ENCODE peak calls at places on chromosomes 7 and 10, in eight cellular contexts. One of them, this sample, is unnamed.

GRCh38 chr10:98321203-98321780 is 53.3 kb upstream of the LOXL4 start:
- DNase-seq in heart right ventricle: no peak
- DNase-seq in BJ: no peak
- DNase-seq in body of pancreas: no peak
- DNase-seq in right lobe of liver: no peak
- DNase-seq in PC-9: no peak
- DNase-seq in astrocyte: no peak
- DNase-seq in breast epithelium: no peak
- DNase-seq in this sample: no peak

GRCh38 chr10:94524146-94524545 is 21.4 kb upstream of the HELLS start:
- DNase-seq in heart right ventricle: no peak
- DNase-seq in astrocyte: peak
- DNase-seq in BJ: no peak
- DNase-seq in right lobe of liver: no peak
- DNase-seq in PC-9: no peak
- DNase-seq in breast epithelium: no peak
- DNase-seq in body of pancreas: no peak
- DNase-seq in this sample: no peak

GRCh38 chr10:93712593-93712992 is 10.2 kb upstream of the FRA10AC1 start:
- DNase-seq in astrocyte: no peak
- DNase-seq in PC-9: no peak
- DNase-seq in body of pancreas: no peak
- DNase-seq in right lobe of liver: no peak
- DNase-seq in breast epithelium: no peak
- DNase-seq in heart right ventricle: no peak
- DNase-seq in BJ: no peak
- DNase-seq in this sample: no peak

GRCh38 chr10:70786799-70787415 is 1.7 kb upstream of the TBATA start:
- DNase-seq in PC-9: no peak
- DNase-seq in body of pancreas: no peak
- DNase-seq in breast epithelium: no peak
- DNase-seq in BJ: no peak
- DNase-seq in heart right ventricle: no peak
- DNase-seq in right lobe of liver: no peak
- DNase-seq in astrocyte: peak
- DNase-seq in this sample: peak

GRCh38 chr7:8260871-8261707 is 878 bp downstream of the ICA1 start:
- DNase-seq in PC-9: peak
- DNase-seq in BJ: no peak
- DNase-seq in right lobe of liver: peak
- DNase-seq in heart right ventricle: peak
- DNase-seq in astrocyte: no peak
- DNase-seq in body of pancreas: peak
- DNase-seq in breast epithelium: peak
- DNase-seq in this sample: peak

GRCh38 chr7:802500-803242 is 29.6 kb upstream of the SUN1 start:
- DNase-seq in heart right ventricle: no peak
- DNase-seq in PC-9: no peak
- DNase-seq in breast epithelium: no peak
- DNase-seq in right lobe of liver: no peak
- DNase-seq in astrocyte: no peak
- DNase-seq in body of pancreas: no peak
- DNase-seq in BJ: no peak
- DNase-seq in this sample: no peak

GRCh38 chr7:100914879-100915442 is 19.3 kb upstream of the ACHE start:
- DNase-seq in astrocyte: no peak
- DNase-seq in heart right ventricle: no peak
- DNase-seq in body of pancreas: no peak
- DNase-seq in right lobe of liver: no peak
- DNase-seq in breast epithelium: no peak
- DNase-seq in PC-9: no peak
- DNase-seq in BJ: no peak
- DNase-seq in this sample: peak

GRCh38 chr7:123658023-123658422 is 2.4 kb downstream of the LMOD2 start:
- DNase-seq in PC-9: no peak
- DNase-seq in astrocyte: no peak
- DNase-seq in right lobe of liver: no peak
- DNase-seq in body of pancreas: no peak
- DNase-seq in BJ: no peak
- DNase-seq in heart right ventricle: no peak
- DNase-seq in breast epithelium: no peak
- DNase-seq in this sample: no peak

GRCh38 chr7:55484834-55485233 is 87.5 kb downstream of the VOPP1 start:
- DNase-seq in breast epithelium: no peak
- DNase-seq in right lobe of liver: no peak
- DNase-seq in astrocyte: no peak
- DNase-seq in heart right ventricle: no peak
- DNase-seq in PC-9: no peak
- DNase-seq in BJ: no peak
- DNase-seq in body of pancreas: no peak
- DNase-seq in this sample: no peak

GRCh38 chr7:92641921-92642511 is 51.8 kb upstream of the FAM133B start:
- DNase-seq in breast epithelium: no peak
- DNase-seq in PC-9: no peak
- DNase-seq in BJ: no peak
- DNase-seq in astrocyte: peak
- DNase-seq in right lobe of liver: no peak
- DNase-seq in body of pancreas: no peak
- DNase-seq in heart right ventricle: no peak
- DNase-seq in this sample: peak

GRCh38 chr10:84404783-84405182 is 76.4 kb downstream of the CCSER2 start:
- DNase-seq in heart right ventricle: no peak
- DNase-seq in body of pancreas: no peak
- DNase-seq in BJ: no peak
- DNase-seq in PC-9: no peak
- DNase-seq in astrocyte: no peak
- DNase-seq in right lobe of liver: no peak
- DNase-seq in breast epithelium: no peak
- DNase-seq in this sample: no peak

GRCh38 chr10:32246685-32247084 is 100.3 kb downstream of the EPC1 start:
- DNase-seq in PC-9: no peak
- DNase-seq in BJ: no peak
- DNase-seq in astrocyte: no peak
- DNase-seq in heart right ventricle: no peak
- DNase-seq in body of pancreas: no peak
- DNase-seq in right lobe of liver: no peak
- DNase-seq in breast epithelium: no peak
- DNase-seq in this sample: no peak

GRCh38 chr10:34781709-34782108 is 33.4 kb downstream of the PARD3 start:
- DNase-seq in heart right ventricle: no peak
- DNase-seq in right lobe of liver: no peak
- DNase-seq in body of pancreas: no peak
- DNase-seq in astrocyte: no peak
- DNase-seq in BJ: no peak
- DNase-seq in PC-9: no peak
- DNase-seq in breast epithelium: no peak
- DNase-seq in this sample: no peak

GRCh38 chr10:60338002-60338564 is 51.6 kb downstream of the ANK3 start:
- DNase-seq in body of pancreas: no peak
- DNase-seq in astrocyte: no peak
- DNase-seq in right lobe of liver: no peak
- DNase-seq in heart right ventricle: no peak
- DNase-seq in BJ: no peak
- DNase-seq in PC-9: no peak
- DNase-seq in breast epithelium: no peak
- DNase-seq in this sample: no peak

GRCh38 chr10:43822509-43823236 is 174.0 kb upstream of the ZNF32 start:
- DNase-seq in right lobe of liver: no peak
- DNase-seq in body of pancreas: no peak
- DNase-seq in PC-9: no peak
- DNase-seq in heart right ventricle: no peak
- DNase-seq in BJ: no peak
- DNase-seq in breast epithelium: no peak
- DNase-seq in astrocyte: no peak
- DNase-seq in this sample: no peak

GRCh38 chr7:94129443-94130140 is 125.4 kb upstream of the BET1 start:
- DNase-seq in right lobe of liver: no peak
- DNase-seq in PC-9: no peak
- DNase-seq in heart right ventricle: no peak
- DNase-seq in body of pancreas: no peak
- DNase-seq in breast epithelium: no peak
- DNase-seq in astrocyte: peak
- DNase-seq in BJ: peak
- DNase-seq in this sample: peak

GRCh38 chr10:12925845-12926244 is 75.7 kb downstream of the CCDC3 start:
- DNase-seq in right lobe of liver: no peak
- DNase-seq in BJ: no peak
- DNase-seq in breast epithelium: no peak
- DNase-seq in PC-9: no peak
- DNase-seq in astrocyte: no peak
- DNase-seq in body of pancreas: no peak
- DNase-seq in heart right ventricle: no peak
- DNase-seq in this sample: no peak

GRCh38 chr10:132636358-132636757 is 98.8 kb downstream of the INPP5A start:
- DNase-seq in body of pancreas: no peak
- DNase-seq in BJ: no peak
- DNase-seq in heart right ventricle: no peak
- DNase-seq in right lobe of liver: no peak
- DNase-seq in PC-9: no peak
- DNase-seq in astrocyte: no peak
- DNase-seq in breast epithelium: no peak
- DNase-seq in this sample: no peak

GRCh38 chr10:132637477-132638129 is 100.0 kb downstream of the INPP5A start:
- DNase-seq in body of pancreas: no peak
- DNase-seq in astrocyte: peak
- DNase-seq in heart right ventricle: no peak
- DNase-seq in BJ: no peak
- DNase-seq in breast epithelium: no peak
- DNase-seq in PC-9: peak
- DNase-seq in right lobe of liver: no peak
- DNase-seq in this sample: peak

GRCh38 chr10:132639470-132639869 is 101.9 kb downstream of the INPP5A start:
- DNase-seq in body of pancreas: no peak
- DNase-seq in astrocyte: no peak
- DNase-seq in PC-9: no peak
- DNase-seq in BJ: no peak
- DNase-seq in breast epithelium: no peak
- DNase-seq in right lobe of liver: no peak
- DNase-seq in heart right ventricle: no peak
- DNase-seq in this sample: no peak

GRCh38 chr10:132640326-132641125 is 102.9 kb downstream of the INPP5A start:
- DNase-seq in astrocyte: no peak
- DNase-seq in breast epithelium: no peak
- DNase-seq in body of pancreas: no peak
- DNase-seq in BJ: no peak
- DNase-seq in right lobe of liver: no peak
- DNase-seq in heart right ventricle: no peak
- DNase-seq in PC-9: no peak
- DNase-seq in this sample: no peak

DNA sequence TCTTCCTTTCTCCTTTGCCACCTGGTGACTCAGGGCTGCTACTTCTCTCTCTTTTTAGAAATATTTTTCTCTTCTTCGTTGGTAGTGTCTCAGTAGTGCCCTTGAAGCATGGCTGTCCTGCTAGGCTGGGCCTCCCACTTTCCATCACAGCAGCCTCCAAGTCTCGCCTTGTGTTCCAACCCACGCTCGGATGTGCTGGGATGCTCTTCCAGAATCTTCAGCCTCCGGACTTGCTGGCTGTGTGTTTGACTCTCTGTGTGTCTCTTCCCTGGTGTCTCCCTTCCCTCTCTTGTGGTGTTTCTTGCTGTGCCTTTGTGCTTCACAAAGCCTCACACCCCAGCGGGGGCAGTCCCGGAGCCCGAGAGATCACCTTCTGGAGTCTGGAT is 100.5 kb downstream of the INPP5A start:
- DNase-seq in breast epithelium: no peak
- DNase-seq in BJ: no peak
- DNase-seq in PC-9: no peak
- DNase-seq in heart right ventricle: no peak
- DNase-seq in body of pancreas: no peak
- DNase-seq in astrocyte: no peak
- DNase-seq in right lobe of liver: no peak
- DNase-seq in this sample: no peak
- TF ChIP-seq CTCF in breast epithelium: no peak
- TF ChIP-seq CTCF in BJ: no peak
- TF ChIP-seq CTCF in PC-9: peak
- TF ChIP-seq CTCF in heart right ventricle: no peak
- TF ChIP-seq CTCF in body of pancreas: no peak
- TF ChIP-seq CTCF in astrocyte: no peak
- TF ChIP-seq CTCF in right lobe of liver: no peak
- TF ChIP-seq CTCF in this sample: no peak

DNA sequence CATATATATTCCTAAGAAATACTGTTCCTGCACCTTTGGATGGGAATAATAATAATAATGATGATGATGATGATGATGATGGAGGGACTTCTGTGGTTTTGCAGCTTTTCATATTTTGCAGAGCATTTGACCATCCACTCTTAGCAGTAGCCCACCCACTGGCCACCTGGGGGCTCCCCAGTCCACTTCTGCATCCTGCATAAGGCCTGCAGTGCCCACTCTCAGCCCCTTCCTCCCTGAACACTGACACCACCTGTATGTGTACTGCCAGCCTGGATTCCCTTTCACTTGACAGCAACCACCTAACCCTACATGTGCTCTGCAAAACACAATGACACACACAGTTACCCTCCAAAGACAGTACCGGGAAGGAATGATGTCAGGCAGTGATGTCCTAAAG is 131.4 kb downstream of the ADAM12 start:
- DNase-seq in BJ: no peak
- DNase-seq in PC-9: no peak
- DNase-seq in breast epithelium: no peak
- DNase-seq in astrocyte: no peak
- DNase-seq in heart right ventricle: no peak
- DNase-seq in body of pancreas: no peak
- DNase-seq in right lobe of liver: no peak
- DNase-seq in this sample: no peak
- TF ChIP-seq CTCF in BJ: no peak
- TF ChIP-seq CTCF in PC-9: no peak
- TF ChIP-seq CTCF in breast epithelium: no peak
- TF ChIP-seq CTCF in astrocyte: peak
- TF ChIP-seq CTCF in heart right ventricle: no peak
- TF ChIP-seq CTCF in body of pancreas: no peak
- TF ChIP-seq CTCF in right lobe of liver: no peak
- TF ChIP-seq CTCF in this sample: no peak

DNA sequence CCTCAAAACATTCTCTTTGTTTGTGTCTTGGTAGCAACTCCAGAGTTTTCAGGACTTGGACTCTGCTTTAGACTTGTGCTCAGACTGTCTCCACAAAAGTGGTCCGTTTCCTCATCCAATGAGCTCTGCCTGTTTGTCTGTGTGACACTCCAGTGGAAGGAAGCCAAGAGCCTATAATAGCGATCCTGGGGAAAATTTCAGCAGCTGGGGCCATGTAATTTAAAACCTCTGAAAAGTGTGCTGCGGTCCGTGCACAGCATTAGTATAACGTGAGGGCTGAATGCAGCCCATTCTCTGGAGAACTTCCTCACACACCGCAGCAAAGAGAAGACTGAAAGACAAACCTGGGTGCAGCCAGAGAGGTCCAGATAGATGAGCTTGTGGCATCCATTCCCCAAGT is at the start of gene LRRC17:
- DNase-seq in PC-9: no peak
- DNase-seq in breast epithelium: no peak
- DNase-seq in right lobe of liver: no peak
- DNase-seq in heart right ventricle: peak
- DNase-seq in astrocyte: peak
- DNase-seq in BJ: no peak
- DNase-seq in body of pancreas: no peak
- DNase-seq in this sample: no peak
- TF ChIP-seq CTCF in PC-9: no peak
- TF ChIP-seq CTCF in breast epithelium: no peak
- TF ChIP-seq CTCF in right lobe of liver: no peak
- TF ChIP-seq CTCF in heart right ventricle: no peak
- TF ChIP-seq CTCF in astrocyte: no peak
- TF ChIP-seq CTCF in BJ: no peak
- TF ChIP-seq CTCF in body of pancreas: no peak
- TF ChIP-seq CTCF in this sample: no peak

GRCh38 chr10:49393757-49394156 is 2.1 kb downstream of the DRGX start:
- DNase-seq in heart right ventricle: no peak
- DNase-seq in PC-9: no peak
- DNase-seq in astrocyte: no peak
- DNase-seq in BJ: no peak
- DNase-seq in right lobe of liver: no peak
- DNase-seq in breast epithelium: no peak
- DNase-seq in body of pancreas: no peak
- DNase-seq in this sample: no peak
- TF ChIP-seq CTCF in heart right ventricle: no peak
- TF ChIP-seq CTCF in PC-9: peak
- TF ChIP-seq CTCF in astrocyte: no peak
- TF ChIP-seq CTCF in BJ: no peak
- TF ChIP-seq CTCF in right lobe of liver: no peak
- TF ChIP-seq CTCF in breast epithelium: no peak
- TF ChIP-seq CTCF in body of pancreas: no peak
- TF ChIP-seq CTCF in this sample: no peak

This sample was measured in bronchial epithelial cell.